ENCODE peak calls at places on chromosomes 7 and 10, in nine cellular contexts. L, P, Y, T, E, B, Z, G and D are unnamed samples.

GRCh38 chr7:1883031-1883761 is 213.1 kb downstream of the ELFN1 start:
- DNase-seq in L (no peak), P (peak), Y (no peak), T (peak), E (no peak), B (peak), Z (peak), G (no peak), D (peak)

GRCh38 chr10:93390691-93391090 is 91.4 kb downstream of the MYOF start:
- DNase-seq in L (no peak), P (no peak), Y (no peak), T (no peak), E (no peak), B (no peak), Z (no peak), G (no peak), D (no peak)

GRCh38 chr7:105015631-105015965 is 1.6 kb downstream of the KMT2E start:
- DNase-seq in L (no peak), P (peak), Y (peak), T (no peak), E (no peak), B (no peak), Z (no peak), G (peak), D (no peak)

GRCh38 chr10:72062341-72062740 is 26.0 kb downstream of the SPOCK2 start:
- DNase-seq in L (no peak), P (no peak), Y (no peak), T (peak), E (no peak), B (no peak), Z (no peak), G (no peak), D (no peak)

GRCh38 chr10:63866075-63866746 is 345.0 kb downstream of the REEP3 start:
- DNase-seq in L (peak), P (peak), Y (peak), T (peak), E (peak), B (peak), Z (peak), G (peak), D (peak)

GRCh38 chr7:105244594-105244993 is 144.1 kb downstream of the SRPK2 start:
- DNase-seq in L (no peak), P (no peak), Y (no peak), T (no peak), E (no peak), B (no peak), Z (no peak), G (no peak), D (no peak)

GRCh38 chr7:151794508-151795167 is 82.3 kb downstream of the PRKAG2 start:
- DNase-seq in L (no peak), P (peak), Y (peak), T (no peak), E (peak), B (no peak), Z (no peak), G (no peak), D (no peak)

GRCh38 chr10:21432266-21432665 is 93.2 kb downstream of the SKIDA1 start:
- DNase-seq in L (no peak), P (no peak), Y (no peak), T (no peak), E (no peak), B (peak), Z (no peak), G (no peak), D (no peak)

GRCh38 chr10:25661632-25662031 is 272.4 kb upstream of the MYO3A start:
- DNase-seq in L (no peak), P (no peak), Y (no peak), T (no peak), E (no peak), B (no peak), Z (no peak), G (no peak), D (no peak)

GRCh38 chr7:149568218-149568617 is 70.6 kb upstream of the ZNF746 start:
- DNase-seq in L (no peak), P (no peak), Y (no peak), T (no peak), E (no peak), B (no peak), Z (no peak), G (no peak), D (no peak)

GRCh38 chr7:1200045-1200444 is 32.6 kb upstream of the UNCX start:
- DNase-seq in L (no peak), P (peak), Y (no peak), T (no peak), E (no peak), B (no peak), Z (no peak), G (no peak), D (no peak)

GRCh38 chr10:33337335-33337854 is 2.9 kb upstream of the NRP1 start:
- DNase-seq in L (no peak), P (peak), Y (peak), T (no peak), E (no peak), B (no peak), Z (no peak), G (no peak), D (peak)

GRCh38 chr10:16777473-16778370 is 39.5 kb downstream of the RSU1 start:
- DNase-seq in L (no peak), P (peak), Y (peak), T (peak), E (no peak), B (peak), Z (peak), G (no peak), D (peak)

GRCh38 chr10:71726673-71727428 is 7.3 kb upstream of the C10orf105 start:
- DNase-seq in L (no peak), P (no peak), Y (no peak), T (no peak), E (peak), B (no peak), Z (no peak), G (no peak), D (no peak)

GRCh38 chr7:2198760-2199159 is 34.0 kb downstream of the MAD1L1 start:
- DNase-seq in L (no peak), P (no peak), Y (no peak), T (no peak), E (no peak), B (no peak), Z (no peak), G (no peak), D (no peak)

GRCh38 chr7:75966209-75966961 is 28.0 kb downstream of the TMEM120A start:
- DNase-seq in L (no peak), P (no peak), Y (no peak), T (no peak), E (peak), B (no peak), Z (no peak), G (no peak), D (peak)

GRCh38 chr7:20351901-20352300 is 21.2 kb downstream of the ITGB8 start:
- DNase-seq in L (no peak), P (no peak), Y (no peak), T (peak), E (no peak), B (peak), Z (no peak), G (no peak), D (no peak)

GRCh38 chr10:50407077-50407801 is 155.9 kb upstream of the ASAH2 start:
- DNase-seq in L (no peak), P (no peak), Y (peak), T (no peak), E (no peak), B (no peak), Z (no peak), G (no peak), D (no peak)

GRCh38 chr7:152395115-152395514 is 40.7 kb downstream of the KMT2C start:
- DNase-seq in L (no peak), P (no peak), Y (no peak), T (no peak), E (no peak), B (no peak), Z (peak), G (no peak), D (peak)

DNA sequence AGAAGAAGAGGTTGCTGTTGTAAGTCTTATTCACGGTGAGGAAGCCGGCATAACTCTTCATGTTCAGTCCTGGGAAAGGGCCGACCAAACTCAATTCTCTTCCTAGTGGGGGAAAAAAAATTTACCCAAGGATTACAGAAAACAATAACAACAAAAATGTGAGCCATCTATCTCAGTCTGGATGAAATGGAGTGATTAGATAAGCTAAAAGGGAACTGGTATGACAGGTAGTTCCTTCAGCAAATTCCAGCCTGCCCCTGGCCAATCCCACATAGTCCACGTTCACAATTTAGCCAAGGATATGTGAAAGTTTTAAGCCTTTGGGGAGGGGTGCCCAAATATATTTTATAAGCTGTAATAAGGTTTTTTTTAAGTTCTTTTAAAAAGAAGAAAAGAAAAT is 33.6 kb downstream of the CPVL start:
- DNase-seq in L (no peak), P (no peak), Y (no peak), T (no peak), E (no peak), B (no peak), Z (no peak), G (no peak), D (no peak)
- H3K4me3 ChIP-seq in L (no peak), P (no peak), Y (no peak), T (no peak), E (no peak), B (no peak), Z (no peak), G (no peak), D (no peak)

DNA sequence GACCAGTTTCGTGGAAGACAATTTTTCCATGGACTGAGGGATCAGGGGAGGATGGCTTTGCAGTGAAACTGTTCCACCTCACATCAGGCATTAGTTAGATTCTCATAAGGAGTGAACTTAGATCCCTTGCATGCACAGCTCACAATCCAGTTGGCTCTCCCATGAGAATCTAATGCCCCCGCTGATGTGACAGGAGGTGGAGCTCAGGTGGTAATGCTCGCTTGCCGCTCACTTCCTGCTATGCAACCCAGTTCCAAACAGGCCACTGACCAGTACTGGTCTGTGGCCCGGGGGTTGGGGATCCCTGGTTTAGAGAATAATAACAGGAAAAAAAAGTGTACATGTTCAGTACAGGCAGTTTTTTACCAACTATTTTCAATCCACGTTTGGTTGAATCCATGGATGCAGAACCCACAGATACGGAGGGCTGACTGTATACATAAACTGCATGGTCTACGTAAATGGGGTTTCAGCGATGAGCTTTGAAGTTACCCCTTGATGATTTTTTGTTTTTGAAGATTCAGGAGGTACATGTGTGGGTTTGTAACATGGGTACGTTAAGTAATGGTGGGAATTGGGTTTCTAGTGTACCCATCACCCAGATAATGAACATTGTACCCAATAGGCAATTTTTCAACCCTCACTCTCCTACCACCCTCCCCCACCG is 24.5 kb downstream of the OGDH start:
- DNase-seq in L (no peak), P (no peak), Y (no peak), T (no peak), E (no peak), B (no peak), Z (no peak), G (no peak), D (no peak)
- H3K4me3 ChIP-seq in L (no peak), P (no peak), Y (no peak), T (no peak), E (no peak), B (no peak), Z (no peak), G (no peak), D (no peak)

GRCh38 chr7:141737836-141738591 is at the start of gene SSBP1:
- DNase-seq in L (peak), P (peak), Y (peak), T (peak), E (peak), B (peak), Z (peak), G (peak), D (peak)
- H3K4me3 ChIP-seq in L (peak), P (peak), Y (peak), T (peak), E (peak), B (peak), Z (peak), G (peak), D (peak)

GRCh38 chr7:150631866-150632864 is at the start of gene GIMAP6:
- DNase-seq in L (no peak), P (no peak), Y (no peak), T (no peak), E (peak), B (no peak), Z (no peak), G (no peak), D (no peak)
- H3K4me3 ChIP-seq in L (peak), P (no peak), Y (no peak), T (no peak), E (no peak), B (no peak), Z (no peak), G (peak), D (no peak)

GRCh38 chr10:9828110-9828509 is 1189.6 kb upstream of the CELF2 start:
- DNase-seq in L (no peak), P (no peak), Y (no peak), T (no peak), E (no peak), B (no peak), Z (no peak), G (no peak), D (no peak)
- H3K4me3 ChIP-seq in L (no peak), P (no peak), Y (no peak), T (no peak), E (no peak), B (no peak), Z (no peak), G (no peak), D (no peak)

DNA sequence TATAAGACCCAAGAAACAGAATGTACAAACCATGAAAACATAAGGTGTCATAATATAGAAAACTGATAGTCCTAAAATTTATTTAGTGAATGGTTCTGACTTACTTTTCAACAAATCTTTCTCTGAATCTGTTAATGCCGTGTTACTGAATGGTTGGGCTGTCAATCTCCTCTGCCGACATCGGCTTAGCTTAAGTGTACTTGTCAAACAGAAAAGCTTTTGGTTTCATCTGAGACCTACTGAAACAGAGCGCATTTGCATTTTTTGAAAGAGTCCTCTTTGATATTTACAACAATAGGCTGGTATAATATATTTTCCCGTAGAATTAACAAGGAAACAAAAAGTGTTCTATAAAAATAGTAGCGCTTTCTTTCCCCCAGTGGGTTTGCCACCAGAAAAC is 120.9 kb upstream of the ZNF804B start:
- DNase-seq in L (no peak), P (no peak), Y (no peak), T (no peak), E (no peak), B (no peak), Z (no peak), G (no peak), D (no peak)
- H3K4me3 ChIP-seq in L (no peak), P (no peak), Y (no peak), T (no peak), E (no peak), B (no peak), Z (no peak), G (no peak), D (no peak)